ENCODE peak calls at places on chromosomes 16 and 17, in five cellular contexts. D, Q, E, W and F are unnamed samples.

GRCh38 chr17:43316522-43317142 is 82.2 kb upstream of the ARL4D start:
- DNase-seq in W (no peak), Q (no peak), D (no peak), E (no peak), F (peak)

GRCh38 chr16:85157813-85158701 is 45.8 kb upstream of the CIBAR2 start:
- DNase-seq in D (no peak), Q (peak), E (no peak), W (no peak), F (peak)

GRCh38 chr16:80852261-80852872 is 48.0 kb upstream of the CDYL2 start:
- DNase-seq in Q (peak), D (no peak), E (peak), W (peak), F (peak)

GRCh38 chr17:5362162-5362811 is 57.2 kb downstream of the NUP88 start:
- DNase-seq in W (no peak), E (no peak), D (no peak), Q (no peak), F (no peak)

GRCh38 chr17:76735586-76736348 is 1.4 kb downstream of the SRSF2 start:
- DNase-seq in D (no peak), Q (no peak), W (no peak), E (no peak), F (no peak)

GRCh38 chr16:13957197-13958078 is 37.5 kb downstream of the ERCC4 start:
- DNase-seq in D (no peak), W (peak), Q (peak), E (peak), F (peak)

GRCh38 chr17:68322630-68323029 is 31.3 kb downstream of the ARSG start:
- DNase-seq in Q (no peak), E (no peak), W (no peak), D (no peak), F (no peak)

GRCh38 chr16:64864232-64864803 is 257.5 kb downstream of the CDH11 start:
- DNase-seq in W (peak), Q (peak), E (no peak), D (no peak), F (no peak)

GRCh38 chr17:12983986-12984932 is 33.6 kb downstream of the ELAC2 start:
- DNase-seq in E (no peak), W (peak), Q (peak), D (no peak), F (no peak)

GRCh38 chr16:53999841-54000240 is 286.7 kb downstream of the IRX3 start:
- DNase-seq in E (no peak), W (peak), D (no peak), Q (peak), F (no peak)

GRCh38 chr16:57775661-57776469 is 26.4 kb downstream of the KIFC3 start:
- DNase-seq in E (peak), Q (no peak), D (no peak), W (no peak), F (peak)

GRCh38 chr16:65123846-65124513 is 2.1 kb upstream of the CDH11 start:
- DNase-seq in D (no peak), E (no peak), Q (no peak), W (no peak), F (peak)

GRCh38 chr17:14803781-14804180 is 461.3 kb downstream of the PMP22 start:
- DNase-seq in E (no peak), W (no peak), D (no peak), Q (peak), F (no peak)

GRCh38 chr16:16042076-16042475 is 92.7 kb downstream of the ABCC1 start:
- DNase-seq in D (peak), W (peak), E (no peak), Q (peak), F (no peak)

GRCh38 chr17:65547253-65547670 is 14.2 kb downstream of the AXIN2 start:
- DNase-seq in E (peak), Q (peak), D (no peak), W (no peak), F (no peak)

GRCh38 chr17:65459667-65460415 is 101.6 kb downstream of the AXIN2 start:
- DNase-seq in W (no peak), E (no peak), Q (no peak), D (no peak), F (no peak)

GRCh38 chr17:4566785-4567184 is 6.4 kb upstream of the GGT6 start:
- DNase-seq in W (peak), Q (peak), E (peak), D (no peak), F (peak)

GRCh38 chr17:74935585-74936469 is at the start of gene OTOP3:
- DNase-seq in Q (no peak), E (no peak), W (no peak), D (no peak), F (no peak)

GRCh38 chr17:57916925-57917858 is 38.0 kb downstream of the CUEDC1 start:
- DNase-seq in W (no peak), Q (no peak), E (peak), D (no peak), F (no peak)

GRCh38 chr17:27770877-27771276 is 29.5 kb downstream of the NOS2 start:
- DNase-seq in W (no peak), Q (no peak), D (no peak), E (no peak), F (no peak)

GRCh38 chr17:17120716-17121115 is 78.5 kb downstream of the MPRIP start:
- DNase-seq in E (no peak), W (no peak), Q (peak), D (no peak), F (no peak)

GRCh38 chr17:1629647-1630310 is 1.1 kb upstream of the SLC43A2 start:
- DNase-seq in Q (peak), W (no peak), E (peak), D (no peak), F (peak)
- TF ChIP-seq CTCF in Q (peak), W (peak), E (peak), D (no peak), F (peak)

GRCh38 chr16:86608301-86608747 is 30.0 kb downstream of the FOXL1 start:
- DNase-seq in Q (peak), E (no peak), W (no peak), D (no peak), F (no peak)
- TF ChIP-seq CTCF in Q (peak), E (no peak), W (no peak), D (no peak), F (no peak)

GRCh38 chr16:26795184-26795583 is 271.5 kb upstream of the C16orf82 start:
- DNase-seq in Q (no peak), E (no peak), W (no peak), D (no peak), F (peak)
- TF ChIP-seq CTCF in Q (no peak), E (no peak), W (no peak), D (peak), F (peak)

GRCh38 chr17:41581366-41582060 is 5.2 kb downstream of the KRT14 start:
- DNase-seq in D (no peak), E (no peak), Q (no peak), W (no peak), F (no peak)

GRCh38 chr17:41585301-41585700 is 1.4 kb downstream of the KRT14 start:
- DNase-seq in E (no peak), W (no peak), D (no peak), Q (no peak), F (no peak)

GRCh38 chr17:41580244-41580575 is 6.5 kb downstream of the KRT14 start:
- DNase-seq in E (no peak), W (no peak), D (no peak), Q (no peak), F (no peak)

GRCh38 chr17:41580651-41581365 is 5.9 kb downstream of the KRT14 start:
- DNase-seq in W (no peak), E (no peak), Q (no peak), D (no peak), F (no peak)

GRCh38 chr17:41583137-41584127 is 3.3 kb downstream of the KRT14 start:
- DNase-seq in W (no peak), D (no peak), E (no peak), Q (no peak), F (no peak)
- TF ChIP-seq CTCF in W (no peak), D (no peak), E (no peak), Q (no peak), F (no peak)

DNA sequence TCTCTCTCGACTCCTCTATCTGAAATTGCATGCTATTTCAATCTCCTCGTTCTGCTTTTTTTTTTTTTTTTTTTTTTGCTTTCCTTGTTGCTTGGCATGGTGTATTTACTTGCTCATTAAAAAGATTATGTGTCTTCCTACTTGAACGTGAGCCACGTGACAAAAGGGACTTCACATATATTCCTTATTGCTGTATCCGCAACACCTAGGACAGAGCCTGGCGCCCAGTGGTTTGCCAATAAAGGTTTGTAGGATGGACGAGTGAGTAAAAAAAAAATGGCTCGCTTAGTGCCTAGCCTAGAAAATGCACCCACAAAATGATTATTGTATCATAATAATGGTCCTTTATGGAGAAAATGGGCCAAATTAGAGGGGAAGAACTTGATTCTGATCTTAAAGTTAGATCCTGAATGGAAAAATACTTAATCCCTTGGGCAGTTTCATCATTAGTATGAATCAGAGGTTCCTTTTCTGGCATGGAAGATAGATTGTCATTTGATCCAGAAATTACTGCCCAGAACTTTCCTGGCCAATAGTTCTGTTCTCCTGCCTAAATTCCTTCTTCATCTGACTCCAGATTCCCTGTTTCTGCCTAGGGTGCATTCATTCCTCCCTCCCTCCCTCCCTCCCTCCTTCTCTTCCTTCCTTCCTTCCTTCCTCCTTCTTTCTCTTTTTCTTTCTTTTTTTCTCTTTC is 13.6 kb upstream of the TMEM220 start:
- DNase-seq in D (no peak), W (peak), Q (peak), E (no peak), F (no peak)
- TF ChIP-seq CTCF in D (no peak), W (no peak), Q (no peak), E (no peak), F (no peak)